ENCODE peak calls at places on chromosome 12, in nine cellular contexts. One of them, this sample, is unnamed.

GRCh38 chr12:2092890-2093289 is 40.1 kb downstream of the CACNA1C start:
- DNase-seq in osteoblast: peak; percentile 96
- DNase-seq in fibroblast of lung: peak; percentile 64
- DNase-seq in PC-9: no peak
- DNase-seq in GM23338: no peak
- DNase-seq in IMR-90: peak; percentile 36
- DNase-seq in K562: no peak
- DNase-seq in H9: no peak
- DNase-seq in astrocyte: peak; percentile 47
- DNase-seq in this sample: no peak

GRCh38 chr12:81758421-81759214 is 532 bp downstream of the PPFIA2 start:
- DNase-seq in osteoblast: peak; percentile 44
- DNase-seq in GM23338: peak; percentile 77
- DNase-seq in fibroblast of lung: peak; percentile 55
- DNase-seq in IMR-90: no peak
- DNase-seq in astrocyte: peak; percentile 20
- DNase-seq in PC-9: no peak
- DNase-seq in H9: peak; percentile 69
- DNase-seq in K562: no peak
- DNase-seq in this sample: peak; percentile 54

GRCh38 chr12:113984464-113984863 is 18.3 kb upstream of the RBM19 start:
- DNase-seq in IMR-90: no peak
- DNase-seq in K562: no peak
- DNase-seq in GM23338: no peak
- DNase-seq in H9: no peak
- DNase-seq in astrocyte: no peak
- DNase-seq in fibroblast of lung: no peak
- DNase-seq in PC-9: no peak
- DNase-seq in osteoblast: no peak
- DNase-seq in this sample: no peak

GRCh38 chr12:26226119-26226518 is 30.7 kb downstream of the SSPN start:
- DNase-seq in astrocyte: no peak
- DNase-seq in fibroblast of lung: no peak
- DNase-seq in IMR-90: no peak
- DNase-seq in osteoblast: no peak
- DNase-seq in PC-9: no peak
- DNase-seq in K562: no peak
- DNase-seq in H9: no peak
- DNase-seq in GM23338: no peak
- DNase-seq in this sample: no peak

GRCh38 chr12:46362895-46363581 is 9.5 kb downstream of the SLC38A2 start:
- DNase-seq in K562: no peak
- DNase-seq in IMR-90: no peak
- DNase-seq in H9: no peak
- DNase-seq in PC-9: no peak
- DNase-seq in osteoblast: no peak
- DNase-seq in GM23338: no peak
- DNase-seq in fibroblast of lung: no peak
- DNase-seq in astrocyte: no peak
- DNase-seq in this sample: no peak

GRCh38 chr12:108257004-108257403 is 82.1 kb downstream of the CMKLR1 start:
- DNase-seq in K562: no peak
- DNase-seq in osteoblast: no peak
- DNase-seq in H9: no peak
- DNase-seq in IMR-90: no peak
- DNase-seq in fibroblast of lung: no peak
- DNase-seq in PC-9: no peak
- DNase-seq in astrocyte: no peak
- DNase-seq in GM23338: no peak
- DNase-seq in this sample: no peak

GRCh38 chr12:95195122-95195521 is 22.1 kb downstream of the FGD6 start:
- DNase-seq in fibroblast of lung: no peak
- DNase-seq in osteoblast: no peak
- DNase-seq in H9: peak; percentile 55
- DNase-seq in GM23338: peak; percentile 60
- DNase-seq in PC-9: no peak
- DNase-seq in K562: no peak
- DNase-seq in IMR-90: no peak
- DNase-seq in astrocyte: no peak
- DNase-seq in this sample: no peak

GRCh38 chr12:130669797-130670196 is 46.3 kb downstream of the RIMBP2 start:
- DNase-seq in H9: no peak
- DNase-seq in GM23338: no peak
- DNase-seq in K562: no peak
- DNase-seq in PC-9: no peak
- DNase-seq in fibroblast of lung: no peak
- DNase-seq in astrocyte: no peak
- DNase-seq in IMR-90: no peak
- DNase-seq in osteoblast: peak; percentile 65
- DNase-seq in this sample: no peak

GRCh38 chr12:389138-390096 is at the start of gene KDM5A:
- DNase-seq in H9: peak; percentile 97
- DNase-seq in K562: peak; percentile 78
- DNase-seq in IMR-90: peak; percentile 94
- DNase-seq in osteoblast: peak; percentile 94
- DNase-seq in GM23338: peak; percentile 97
- DNase-seq in fibroblast of lung: peak; percentile 96
- DNase-seq in PC-9: peak; percentile 87
- DNase-seq in astrocyte: peak; percentile 96
- DNase-seq in this sample: peak; percentile 95

GRCh38 chr12:70267550-70267949 is 24.3 kb downstream of the CNOT2 start:
- DNase-seq in fibroblast of lung: peak; percentile 47
- DNase-seq in IMR-90: peak; percentile 91
- DNase-seq in PC-9: no peak
- DNase-seq in H9: no peak
- DNase-seq in GM23338: no peak
- DNase-seq in astrocyte: peak; percentile 36
- DNase-seq in osteoblast: no peak
- DNase-seq in K562: no peak
- DNase-seq in this sample: no peak

GRCh38 chr12:13100882-13101769 is 2.3 kb downstream of the GSG1 start:
- DNase-seq in K562: peak; percentile 83
- DNase-seq in H9: peak; percentile 95
- DNase-seq in IMR-90: peak; percentile 91
- DNase-seq in GM23338: peak; percentile 92
- DNase-seq in astrocyte: peak; percentile 72
- DNase-seq in fibroblast of lung: peak; percentile 88
- DNase-seq in PC-9: peak; percentile 87
- DNase-seq in osteoblast: peak; percentile 93
- DNase-seq in this sample: peak; percentile 97

GRCh38 chr12:15011162-15011561 is 38.3 kb downstream of the PDE6H start:
- DNase-seq in fibroblast of lung: no peak
- DNase-seq in IMR-90: no peak
- DNase-seq in K562: no peak
- DNase-seq in GM23338: peak; percentile 54
- DNase-seq in PC-9: no peak
- DNase-seq in H9: no peak
- DNase-seq in astrocyte: no peak
- DNase-seq in osteoblast: no peak
- DNase-seq in this sample: no peak

GRCh38 chr12:26239508-26240328 is 44.3 kb downstream of the SSPN start:
- DNase-seq in K562: no peak
- DNase-seq in fibroblast of lung: peak; percentile 100
- DNase-seq in PC-9: peak; percentile 99
- DNase-seq in IMR-90: peak; percentile 79
- DNase-seq in astrocyte: peak; percentile 100
- DNase-seq in H9: no peak
- DNase-seq in GM23338: no peak
- DNase-seq in osteoblast: peak; percentile 89
- DNase-seq in this sample: no peak

DNA sequence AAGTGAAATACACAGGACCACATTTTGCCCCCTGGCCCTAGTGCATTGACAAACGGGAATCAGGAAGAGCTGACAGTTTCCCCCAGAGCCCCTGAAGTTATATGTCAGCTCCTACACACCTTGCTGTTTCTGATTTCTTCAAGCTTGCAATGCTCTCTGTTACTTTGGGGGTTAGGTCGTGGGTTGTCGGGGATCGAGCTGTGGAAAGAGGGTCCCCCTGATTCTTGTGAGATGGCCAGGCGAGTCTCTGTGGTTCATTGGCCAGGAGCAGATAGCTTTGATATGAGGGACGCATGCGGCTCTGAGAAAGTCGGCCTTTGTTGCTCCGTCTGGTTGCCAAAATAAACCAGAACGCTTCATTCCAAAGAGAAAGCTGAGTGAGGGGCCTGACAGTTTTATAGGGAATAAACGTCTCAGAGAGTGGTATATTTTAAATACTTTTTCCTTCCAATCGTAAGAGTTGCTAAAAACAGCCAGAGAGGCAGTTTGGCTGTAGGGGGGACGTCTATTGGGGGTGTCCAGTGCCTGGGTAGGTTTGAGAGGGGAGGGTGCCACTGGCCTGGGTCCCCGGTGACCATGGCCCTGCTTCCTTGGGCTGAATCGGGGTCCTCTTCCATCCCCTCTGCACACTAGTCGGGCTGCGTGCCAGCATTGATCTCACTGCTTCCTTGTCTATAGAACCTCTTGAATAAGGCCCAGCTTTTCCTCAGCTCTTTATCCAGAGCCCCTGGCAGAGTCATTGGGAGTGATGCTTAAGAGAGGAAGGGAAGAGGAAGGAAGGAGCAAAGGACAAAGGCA is 18.9 kb downstream of the CCND2 start:
- DNase-seq in H9: no peak
- DNase-seq in osteoblast: no peak
- DNase-seq in fibroblast of lung: no peak
- DNase-seq in PC-9: no peak
- DNase-seq in IMR-90: no peak
- DNase-seq in K562: no peak
- DNase-seq in astrocyte: no peak
- DNase-seq in GM23338: no peak
- DNase-seq in this sample: no peak
- H3K4me1 ChIP-seq in H9: no peaks in the 10 kb centered on the region
- H3K4me1 ChIP-seq in osteoblast: no peaks in the 10 kb centered on the region
- H3K4me1 ChIP-seq in fibroblast of lung: no peaks in the 10 kb centered on the region
- H3K4me1 ChIP-seq in PC-9: no peaks in the 10 kb centered on the region
- H3K4me1 ChIP-seq in IMR-90: no peaks in the 10 kb centered on the region
- H3K4me1 ChIP-seq in K562: no peaks in the 10 kb centered on the region
- H3K4me1 ChIP-seq in astrocyte: no peaks in the 10 kb centered on the region
- H3K4me1 ChIP-seq in GM23338: peaks cover 4% of the 10 kb centered on the region
- H3K4me1 ChIP-seq in this sample: no peaks in the 10 kb centered on the region

DNA sequence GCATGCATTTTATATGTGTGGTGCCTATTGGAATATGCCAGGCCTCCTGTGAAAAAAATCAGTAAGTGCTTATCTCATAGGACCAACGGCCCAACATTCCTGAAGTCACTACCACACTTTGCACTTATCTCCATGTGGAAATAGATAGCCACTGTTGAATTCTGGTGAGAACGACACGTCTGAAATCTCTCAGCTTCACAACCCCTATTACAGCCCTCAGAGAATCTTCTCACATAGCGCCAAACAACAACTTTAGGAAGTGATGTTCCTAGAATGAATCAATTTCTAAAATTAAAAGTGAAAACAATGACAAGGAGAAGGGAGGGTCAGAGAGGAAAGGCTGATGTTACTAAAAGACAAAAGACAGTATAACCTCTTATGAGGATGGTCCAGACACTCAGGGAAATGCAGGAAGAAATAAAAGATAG is 270.8 kb upstream of the BTG1 start:
- DNase-seq in astrocyte: no peak
- DNase-seq in IMR-90: no peak
- DNase-seq in PC-9: no peak
- DNase-seq in K562: no peak
- DNase-seq in fibroblast of lung: no peak
- DNase-seq in H9: no peak
- DNase-seq in osteoblast: no peak
- DNase-seq in GM23338: no peak
- DNase-seq in this sample: no peak
- H2AFZ ChIP-seq in astrocyte: no peak overlapping the region
- H2AFZ ChIP-seq in IMR-90: no peak overlapping the region
- H2AFZ ChIP-seq in PC-9: no peak overlapping the region
- H2AFZ ChIP-seq in K562: no peak overlapping the region
- H2AFZ ChIP-seq in fibroblast of lung: no peak overlapping the region
- H2AFZ ChIP-seq in H9: no peak overlapping the region
- H2AFZ ChIP-seq in osteoblast: no peak overlapping the region
- H2AFZ ChIP-seq in GM23338: no peak overlapping the region
- H2AFZ ChIP-seq in this sample: no peak overlapping the region

DNA sequence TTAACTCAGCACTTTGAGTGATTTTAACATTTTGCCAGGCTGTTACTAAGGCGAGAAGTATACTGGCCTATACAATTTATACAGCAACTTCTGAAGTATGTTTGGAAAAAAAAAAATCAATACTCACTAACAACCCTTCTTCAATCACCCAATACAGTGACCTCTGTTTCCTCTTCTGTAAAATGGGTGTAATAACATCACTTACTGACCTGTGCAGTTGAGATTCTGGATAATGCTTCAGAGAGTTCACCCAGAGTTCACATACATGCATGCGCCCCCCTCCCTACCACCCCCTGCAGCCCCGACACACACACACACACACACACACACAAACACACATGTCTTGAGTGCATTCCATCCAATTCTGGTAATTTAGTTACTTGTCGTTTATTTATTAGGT is 9.1 kb downstream of the PAH start:
- DNase-seq in IMR-90: no peak
- DNase-seq in PC-9: no peak
- DNase-seq in astrocyte: no peak
- DNase-seq in K562: no peak
- DNase-seq in H9: no peak
- DNase-seq in GM23338: no peak
- DNase-seq in fibroblast of lung: no peak
- DNase-seq in osteoblast: no peak
- DNase-seq in this sample: no peak
- H3K4me1 ChIP-seq in IMR-90: no peaks in the 10 kb centered on the region
- H3K4me1 ChIP-seq in PC-9: no peaks in the 10 kb centered on the region
- H3K4me1 ChIP-seq in astrocyte: no peaks in the 10 kb centered on the region
- H3K4me1 ChIP-seq in K562: no peaks in the 10 kb centered on the region
- H3K4me1 ChIP-seq in H9: no peaks in the 10 kb centered on the region
- H3K4me1 ChIP-seq in GM23338: no peaks in the 10 kb centered on the region
- H3K4me1 ChIP-seq in fibroblast of lung: no peaks in the 10 kb centered on the region
- H3K4me1 ChIP-seq in osteoblast: no peaks in the 10 kb centered on the region
- H3K4me1 ChIP-seq in this sample: no peaks in the 10 kb centered on the region

GRCh38 chr12:75815756-75816155 is 215.8 kb downstream of the PHLDA1 start:
- DNase-seq in astrocyte: peak; percentile 66
- DNase-seq in osteoblast: no peak
- DNase-seq in fibroblast of lung: peak; percentile 72
- DNase-seq in GM23338: no peak
- DNase-seq in PC-9: no peak
- DNase-seq in H9: no peak
- DNase-seq in K562: no peak
- DNase-seq in IMR-90: peak; percentile 62
- DNase-seq in this sample: no peak

GRCh38 chr12:75809745-75810144 is 221.8 kb downstream of the PHLDA1 start:
- DNase-seq in astrocyte: no peak
- DNase-seq in H9: no peak
- DNase-seq in fibroblast of lung: no peak
- DNase-seq in IMR-90: no peak
- DNase-seq in GM23338: peak; percentile 80
- DNase-seq in K562: no peak
- DNase-seq in osteoblast: no peak
- DNase-seq in PC-9: no peak
- DNase-seq in this sample: no peak

GRCh38 chr12:75812341-75813018 is 219.1 kb downstream of the PHLDA1 start:
- DNase-seq in astrocyte: peak; percentile 75
- DNase-seq in IMR-90: peak; percentile 88
- DNase-seq in H9: peak; percentile 43
- DNase-seq in GM23338: peak; percentile 67
- DNase-seq in osteoblast: peak; percentile 76
- DNase-seq in PC-9: no peak
- DNase-seq in fibroblast of lung: peak; percentile 77
- DNase-seq in K562: no peak
- DNase-seq in this sample: peak; percentile 8

GRCh38 chr12:75814856-75815754 is 216.5 kb downstream of the PHLDA1 start:
- DNase-seq in K562: no peak
- DNase-seq in GM23338: no peak
- DNase-seq in IMR-90: peak; percentile 98
- DNase-seq in PC-9: peak; percentile 53
- DNase-seq in H9: no peak
- DNase-seq in astrocyte: peak; percentile 97
- DNase-seq in osteoblast: peak; percentile 86
- DNase-seq in fibroblast of lung: peak; percentile 97
- DNase-seq in this sample: peak; percentile 86

GRCh38 chr12:75813066-75813465 is 218.5 kb downstream of the PHLDA1 start:
- DNase-seq in H9: no peak
- DNase-seq in PC-9: no peak
- DNase-seq in osteoblast: no peak
- DNase-seq in astrocyte: no peak
- DNase-seq in GM23338: no peak
- DNase-seq in IMR-90: no peak
- DNase-seq in fibroblast of lung: no peak
- DNase-seq in K562: no peak
- DNase-seq in this sample: no peak
- H2AFZ ChIP-seq in H9: no peak overlapping the region
- H2AFZ ChIP-seq in PC-9: no peak overlapping the region
- H2AFZ ChIP-seq in osteoblast: no peak overlapping the region
- H2AFZ ChIP-seq in astrocyte: no peak overlapping the region
- H2AFZ ChIP-seq in GM23338: no peak overlapping the region
- H2AFZ ChIP-seq in IMR-90: no peak overlapping the region
- H2AFZ ChIP-seq in fibroblast of lung: no peak overlapping the region
- H2AFZ ChIP-seq in K562: no peak overlapping the region
- H2AFZ ChIP-seq in this sample: no peak overlapping the region